ENCODE peak calls at places on chromosome 20, in nine cellular contexts. D is GM04504; C is NCI-H1105; Q is left lung; P is small intestine; G is left colon; I is ecto neural progenitor cell; F is epithelial cell of prostate; A is stimulated activated CD8-positive, alpha-beta memory T cell treated with anti-CD3 and anti-CD28 coated beads, Interleukin-15, amount 100 ng/mL, for 24 hours. M is an unnamed sample.

GRCh38 chr20:41217422-41217821 is 80.1 kb downstream of the PLCG1 start:
- DNase-seq in D (no peak), C (no peak), Q (no peak), P (no peak), G (no peak), I (no peak), F (no peak), A (no peak), M (no peak)

GRCh38 chr20:41670631-41671030 is 52.5 kb upstream of the CHD6 start:
- DNase-seq in D (no peak), C (no peak), Q (no peak), P (no peak), G (no peak), I (no peak), F (no peak), A (no peak), M (no peak)

GRCh38 chr20:25389858-25390537 is 637 bp downstream of the ABHD12 start:
- DNase-seq in D (no peak), C (peak), Q (peak), P (peak), G (peak), I (peak), F (no peak), A (peak), M (no peak)

GRCh38 chr20:52190437-52191131 is 995 bp downstream of the ZFP64 start:
- DNase-seq in D (no peak), C (peak), Q (no peak), P (peak), G (peak), I (peak), F (no peak), A (peak), M (no peak)

GRCh38 chr20:32672982-32673727 is 586 bp downstream of the C20orf203 start:
- DNase-seq in D (no peak), C (peak), Q (peak), P (no peak), G (peak), I (peak), F (no peak), A (peak), M (no peak)

GRCh38 chr20:50136822-50137599 is 16.5 kb downstream of the PEDS1 start:
- DNase-seq in D (no peak), C (no peak), Q (no peak), P (peak), G (no peak), I (no peak), F (no peak), A (no peak), M (no peak)

GRCh38 chr20:60073086-60073485 is 114.9 kb downstream of the CDH26 start:
- DNase-seq in D (no peak), C (no peak), Q (no peak), P (no peak), G (no peak), I (no peak), F (no peak), A (no peak), M (no peak)

GRCh38 chr20:58545565-58546195 is 30.5 kb upstream of the APCDD1L start:
- DNase-seq in D (no peak), C (no peak), Q (no peak), P (no peak), G (no peak), I (no peak), F (no peak), A (no peak), M (no peak)

GRCh38 chr20:10769700-10770099 is 95.9 kb upstream of the JAG1 start:
- DNase-seq in D (no peak), C (no peak), Q (no peak), P (no peak), G (no peak), I (no peak), F (no peak), A (no peak), M (no peak)

GRCh38 chr20:21229163-21229562 is 74.0 kb upstream of the XRN2 start:
- DNase-seq in D (peak), C (no peak), Q (no peak), P (no peak), G (no peak), I (no peak), F (no peak), A (no peak), M (no peak)

GRCh38 chr20:48405909-48406308 is 421.9 kb downstream of the PREX1 start:
- DNase-seq in D (no peak), C (no peak), Q (no peak), P (no peak), G (no peak), I (no peak), F (no peak), A (no peak), M (peak)

GRCh38 chr20:52379723-52380336 is 188.3 kb upstream of the ZFP64 start:
- DNase-seq in D (no peak), C (no peak), Q (peak), P (peak), G (peak), I (peak), F (no peak), A (no peak), M (peak)

GRCh38 chr20:1388253-1388652 is 4.6 kb downstream of the FKBP1A start:
- DNase-seq in D (no peak), C (no peak), Q (no peak), P (no peak), G (no peak), I (no peak), F (no peak), A (no peak), M (peak)

M was measured in ureter.